ENCODE peak calls at places on chromosome 10, in nine cellular contexts. One of them, this sample, is unnamed.

GRCh38 chr10:126097558-126098215 is 201.3 kb downstream of the FANK1 start:
- DNase-seq in HEK293T: no peak
- DNase-seq in endothelial cell: no peak
- DNase-seq in Peyer's patch: no peak
- DNase-seq in Right ventricle myocardium inferior: no peak
- DNase-seq in HTR-8/SVneo: no peak
- DNase-seq in heart left ventricle: no peak
- DNase-seq in choroid plexus epithelial cell: no peak
- DNase-seq in RWPE1: peak
- DNase-seq in this sample: no peak

GRCh38 chr10:71381611-71382010 is 15.1 kb upstream of the CDH23 start:
- DNase-seq in HEK293T: no peak
- DNase-seq in HTR-8/SVneo: no peak
- DNase-seq in heart left ventricle: no peak
- DNase-seq in endothelial cell: no peak
- DNase-seq in RWPE1: no peak
- DNase-seq in Right ventricle myocardium inferior: no peak
- DNase-seq in choroid plexus epithelial cell: no peak
- DNase-seq in Peyer's patch: no peak
- DNase-seq in this sample: no peak

GRCh38 chr10:77390481-77390891 is 247.1 kb downstream of the KCNMA1 start:
- DNase-seq in Peyer's patch: no peak
- DNase-seq in RWPE1: no peak
- DNase-seq in HEK293T: no peak
- DNase-seq in endothelial cell: no peak
- DNase-seq in choroid plexus epithelial cell: no peak
- DNase-seq in Right ventricle myocardium inferior: no peak
- DNase-seq in heart left ventricle: no peak
- DNase-seq in HTR-8/SVneo: no peak
- DNase-seq in this sample: no peak

GRCh38 chr10:133292919-133293809 is 15.5 kb downstream of the TUBGCP2 start:
- DNase-seq in Right ventricle myocardium inferior: no peak
- DNase-seq in HTR-8/SVneo: peak
- DNase-seq in HEK293T: no peak
- DNase-seq in RWPE1: peak
- DNase-seq in endothelial cell: no peak
- DNase-seq in heart left ventricle: no peak
- DNase-seq in Peyer's patch: no peak
- DNase-seq in choroid plexus epithelial cell: peak
- DNase-seq in this sample: no peak

GRCh38 chr10:75228834-75229233 is 6.9 kb downstream of the COMTD1 start:
- DNase-seq in endothelial cell: no peak
- DNase-seq in HTR-8/SVneo: no peak
- DNase-seq in choroid plexus epithelial cell: no peak
- DNase-seq in Peyer's patch: no peak
- DNase-seq in HEK293T: no peak
- DNase-seq in RWPE1: no peak
- DNase-seq in Right ventricle myocardium inferior: no peak
- DNase-seq in heart left ventricle: no peak
- DNase-seq in this sample: no peak

GRCh38 chr10:113504423-113504822 is 48.4 kb upstream of the HABP2 start:
- DNase-seq in HTR-8/SVneo: no peak
- DNase-seq in HEK293T: no peak
- DNase-seq in heart left ventricle: no peak
- DNase-seq in choroid plexus epithelial cell: no peak
- DNase-seq in Peyer's patch: no peak
- DNase-seq in RWPE1: no peak
- DNase-seq in endothelial cell: no peak
- DNase-seq in Right ventricle myocardium inferior: no peak
- DNase-seq in this sample: no peak

GRCh38 chr10:51886438-51887068 is 187.2 kb upstream of the CSTF2T start:
- DNase-seq in RWPE1: no peak
- DNase-seq in HTR-8/SVneo: no peak
- DNase-seq in Right ventricle myocardium inferior: no peak
- DNase-seq in choroid plexus epithelial cell: peak
- DNase-seq in Peyer's patch: no peak
- DNase-seq in heart left ventricle: no peak
- DNase-seq in endothelial cell: no peak
- DNase-seq in HEK293T: no peak
- DNase-seq in this sample: no peak

GRCh38 chr10:3666525-3667302 is 118.3 kb downstream of the KLF6 start:
- DNase-seq in endothelial cell: no peak
- DNase-seq in RWPE1: no peak
- DNase-seq in choroid plexus epithelial cell: no peak
- DNase-seq in Peyer's patch: no peak
- DNase-seq in HEK293T: no peak
- DNase-seq in heart left ventricle: no peak
- DNase-seq in HTR-8/SVneo: no peak
- DNase-seq in Right ventricle myocardium inferior: peak
- DNase-seq in this sample: no peak

GRCh38 chr10:101529720-101530553 is 58.1 kb downstream of the POLL start:
- DNase-seq in endothelial cell: no peak
- DNase-seq in choroid plexus epithelial cell: no peak
- DNase-seq in RWPE1: no peak
- DNase-seq in HEK293T: no peak
- DNase-seq in heart left ventricle: no peak
- DNase-seq in Peyer's patch: no peak
- DNase-seq in Right ventricle myocardium inferior: no peak
- DNase-seq in HTR-8/SVneo: no peak
- DNase-seq in this sample: no peak

GRCh38 chr10:76582536-76582935 is 1055.1 kb downstream of the KCNMA1 start:
- DNase-seq in choroid plexus epithelial cell: peak
- DNase-seq in HTR-8/SVneo: peak
- DNase-seq in RWPE1: no peak
- DNase-seq in endothelial cell: no peak
- DNase-seq in heart left ventricle: no peak
- DNase-seq in HEK293T: no peak
- DNase-seq in Right ventricle myocardium inferior: no peak
- DNase-seq in Peyer's patch: no peak
- DNase-seq in this sample: no peak

GRCh38 chr10:31121797-31122586 is 90.3 kb upstream of the ZNF438 start:
- DNase-seq in HEK293T: no peak
- DNase-seq in HTR-8/SVneo: no peak
- DNase-seq in endothelial cell: no peak
- DNase-seq in RWPE1: no peak
- DNase-seq in Peyer's patch: no peak
- DNase-seq in choroid plexus epithelial cell: no peak
- DNase-seq in Right ventricle myocardium inferior: no peak
- DNase-seq in heart left ventricle: no peak
- DNase-seq in this sample: no peak

GRCh38 chr10:130121486-130122079 is 11.0 kb upstream of the C10orf143 start:
- DNase-seq in HEK293T: no peak
- DNase-seq in Right ventricle myocardium inferior: no peak
- DNase-seq in HTR-8/SVneo: no peak
- DNase-seq in heart left ventricle: no peak
- DNase-seq in endothelial cell: no peak
- DNase-seq in choroid plexus epithelial cell: no peak
- DNase-seq in Peyer's patch: no peak
- DNase-seq in RWPE1: no peak
- DNase-seq in this sample: no peak

GRCh38 chr10:44243851-44244502 is 140.9 kb downstream of the CXCL12 start:
- DNase-seq in RWPE1: no peak
- DNase-seq in choroid plexus epithelial cell: no peak
- DNase-seq in Peyer's patch: no peak
- DNase-seq in HEK293T: no peak
- DNase-seq in heart left ventricle: no peak
- DNase-seq in Right ventricle myocardium inferior: no peak
- DNase-seq in HTR-8/SVneo: no peak
- DNase-seq in endothelial cell: no peak
- DNase-seq in this sample: no peak